ENCODE peak calls at places on chromosomes 2 and 18, in eight cellular contexts. R is IMR-90, S is OCI-LY7, F is heart right ventricle, N is AG04449, Q is glutamatergic neuron, T is BJ, E is Peyer's patch. Z is an unnamed sample.

GRCh38 chr18:717003-717402 is 4.6 kb upstream of the ENOSF1 start:
- DNase-seq in R (no peak), S (no peak), F (no peak), N (no peak), Q (no peak), T (no peak), E (no peak), Z (no peak)

GRCh38 chr2:216319771-216320170 is 52.5 kb downstream of the MARCHF4 start:
- DNase-seq in R (peak), S (no peak), F (no peak), N (no peak), Q (no peak), T (no peak), E (no peak), Z (no peak)

GRCh38 chr2:146721486-146721885 is 1123.3 kb upstream of the ACVR2A start:
- DNase-seq in R (no peak), S (no peak), F (no peak), N (no peak), Q (no peak), T (no peak), E (no peak), Z (no peak)

GRCh38 chr2:221572821-221573429 is 821 bp upstream of the EPHA4 start:
- DNase-seq in R (peak), S (no peak), F (peak), N (no peak), Q (no peak), T (no peak), E (peak), Z (no peak)

GRCh38 chr18:26017929-26018328 is 72.5 kb downstream of the SS18 start:
- DNase-seq in R (no peak), S (no peak), F (no peak), N (no peak), Q (no peak), T (no peak), E (no peak), Z (no peak)

GRCh38 chr2:108124733-108125132 is 115.0 kb upstream of the SULT1C3 start:
- DNase-seq in R (no peak), S (no peak), F (no peak), N (no peak), Q (no peak), T (no peak), E (peak), Z (no peak)

GRCh38 chr2:156191547-156191946 is 141.0 kb downstream of the NR4A2 start:
- DNase-seq in R (no peak), S (no peak), F (no peak), N (no peak), Q (no peak), T (no peak), E (no peak), Z (no peak)

GRCh38 chr2:182824759-182825143 is 41.7 kb downstream of the FRZB start:
- DNase-seq in R (no peak), S (no peak), F (no peak), N (no peak), Q (no peak), T (no peak), E (no peak), Z (no peak)

GRCh38 chr2:212424090-212424489 is 114.5 kb downstream of the ERBB4 start:
- DNase-seq in R (no peak), S (no peak), F (no peak), N (no peak), Q (no peak), T (no peak), E (no peak), Z (no peak)

GRCh38 chr18:13558132-13558531 is 168.2 kb downstream of the FAM210A start:
- DNase-seq in R (peak), S (peak), F (peak), N (no peak), Q (peak), T (no peak), E (peak), Z (peak)

GRCh38 chr2:80050246-80050645 is 254.3 kb downstream of the LRRTM1 start:
- DNase-seq in R (peak), S (no peak), F (no peak), N (no peak), Q (no peak), T (no peak), E (no peak), Z (no peak)

GRCh38 chr2:694174-694573 is 17.0 kb upstream of the TMEM18 start:
- DNase-seq in R (peak), S (no peak), F (no peak), N (no peak), Q (no peak), T (no peak), E (no peak), Z (no peak)

GRCh38 chr2:9703701-9704221 is 73.0 kb upstream of the YWHAQ start:
- DNase-seq in R (peak), S (no peak), F (no peak), N (peak), Q (no peak), T (peak), E (peak), Z (no peak)

GRCh38 chr2:47388888-47389287 is 14.1 kb upstream of the MSH2 start:
- DNase-seq in R (no peak), S (no peak), F (no peak), N (no peak), Q (no peak), T (no peak), E (no peak), Z (no peak)

GRCh38 chr2:179412116-179412515 is 147.5 kb upstream of the SESTD1 start:
- DNase-seq in R (peak), S (no peak), F (no peak), N (no peak), Q (no peak), T (no peak), E (no peak), Z (no peak)

GRCh38 chr18:5914971-5915370 is 19.6 kb upstream of the TMEM200C start:
- DNase-seq in R (no peak), S (no peak), F (no peak), N (no peak), Q (no peak), T (no peak), E (no peak), Z (no peak)

GRCh38 chr2:204825681-204826080 is 280.4 kb downstream of the PARD3B start:
- DNase-seq in R (no peak), S (no peak), F (no peak), N (no peak), Q (no peak), T (no peak), E (no peak), Z (no peak)

GRCh38 chr2:85131116-85131515 is 2.1 kb upstream of the TCF7L1 start:
- DNase-seq in R (peak), S (peak), F (no peak), N (no peak), Q (peak), T (no peak), E (no peak), Z (peak)

GRCh38 chr2:219737270-219737691 is 109.9 kb downstream of the SLC4A3 start:
- DNase-seq in R (peak), S (no peak), F (peak), N (no peak), Q (peak), T (no peak), E (no peak), Z (peak)

DNA sequence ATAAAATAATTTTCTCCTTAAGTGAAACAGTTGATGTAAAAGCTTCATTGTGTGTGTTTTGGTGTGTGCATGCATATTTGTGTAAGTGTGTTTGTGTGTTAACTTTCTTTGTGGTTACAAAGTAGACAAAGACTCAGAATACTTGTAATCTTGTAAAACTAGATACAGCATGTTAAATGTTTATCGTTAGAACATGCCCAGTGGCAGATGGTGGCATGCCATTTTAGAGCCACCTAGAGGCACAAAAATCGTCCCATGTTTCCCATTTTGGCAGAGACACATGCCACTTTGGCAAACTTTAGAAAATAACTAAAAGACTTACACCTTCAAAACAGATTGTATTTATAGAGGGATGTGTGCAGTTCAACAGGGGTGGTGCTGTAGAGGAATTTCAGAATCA is 224.1 kb downstream of the LRP1B start:
- DNase-seq in R (no peak), S (no peak), F (no peak), N (no peak), Q (no peak), T (no peak), E (no peak), Z (no peak)
- TF ChIP-seq CTCF in R (no peak), S (no peak), F (no peak), N (no peak), Q (no peak), T (no peak), E (no peak), Z (no peak)

GRCh38 chr2:231359484-231359883 is 36.0 kb upstream of the B3GNT7 start:
- DNase-seq in R (no peak), S (no peak), F (no peak), N (no peak), Q (no peak), T (no peak), E (no peak), Z (no peak)

GRCh38 chr2:231359948-231360347 is 35.6 kb upstream of the B3GNT7 start:
- DNase-seq in R (no peak), S (no peak), F (no peak), N (no peak), Q (peak), T (no peak), E (no peak), Z (no peak)

GRCh38 chr2:231361701-231362588 is 33.6 kb upstream of the B3GNT7 start:
- DNase-seq in R (no peak), S (peak), F (no peak), N (no peak), Q (no peak), T (no peak), E (peak), Z (no peak)

GRCh38 chr2:231360881-231361294 is 34.6 kb upstream of the B3GNT7 start:
- DNase-seq in R (no peak), S (no peak), F (no peak), N (no peak), Q (no peak), T (no peak), E (peak), Z (no peak)

GRCh38 chr2:231360401-231360800 is 35.1 kb upstream of the B3GNT7 start:
- DNase-seq in R (no peak), S (peak), F (no peak), N (no peak), Q (no peak), T (no peak), E (no peak), Z (no peak)
- TF ChIP-seq CTCF in R (no peak), S (peak), F (no peak), N (no peak), Q (no peak), T (no peak), E (no peak), Z (no peak)

GRCh38 chr2:43075054-43075593 is 151.3 kb downstream of the ZFP36L2 start:
- DNase-seq in R (peak), S (no peak), F (peak), N (peak), Q (no peak), T (peak), E (peak), Z (no peak)
- TF ChIP-seq CTCF in R (peak), S (no peak), F (no peak), N (peak), Q (no peak), T (peak), E (no peak), Z (no peak)

DNA sequence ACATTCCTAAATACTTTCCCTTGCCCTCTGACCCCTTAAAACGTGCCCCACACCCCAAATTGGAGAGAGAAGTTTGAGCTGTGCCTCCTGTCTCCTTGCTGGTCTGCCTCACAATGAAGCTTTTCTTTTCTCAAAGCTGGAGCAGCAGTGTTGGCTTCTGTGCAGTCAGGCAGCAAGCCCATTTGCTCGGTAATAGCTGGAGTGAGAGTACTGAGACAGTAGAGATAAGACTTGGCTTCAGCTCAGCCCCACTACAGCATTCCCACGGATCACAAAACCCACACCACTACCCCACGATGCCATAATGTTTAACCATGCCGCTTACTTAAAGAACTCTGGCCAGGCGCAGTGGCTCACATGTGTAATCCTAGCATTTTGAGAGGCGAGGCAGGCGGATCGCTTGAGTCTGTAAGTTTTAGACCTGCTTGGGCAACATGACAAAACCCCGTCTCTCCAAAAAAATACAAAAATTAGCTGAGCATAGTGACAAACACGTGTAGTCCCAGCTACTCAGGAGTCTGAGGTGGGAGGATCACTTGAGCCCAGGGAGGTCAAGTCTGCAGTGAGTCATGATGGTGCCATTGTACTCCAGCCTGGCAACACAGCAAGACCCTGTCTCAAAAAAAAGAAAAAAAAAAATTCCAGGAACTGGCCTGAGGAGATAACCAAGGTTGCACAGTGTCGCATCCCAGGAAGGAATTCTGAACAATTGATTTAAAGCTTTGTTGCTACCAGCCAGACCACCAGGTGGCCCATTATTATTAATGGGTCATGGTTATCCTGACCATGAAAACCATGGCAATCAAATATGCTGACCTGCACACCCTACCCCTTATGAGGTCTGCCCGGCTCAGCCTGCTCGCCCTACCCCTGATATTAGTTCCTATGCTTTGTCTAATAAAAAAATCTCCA is 73.3 kb downstream of the NCAPH start:
- DNase-seq in R (peak), S (peak), F (peak), N (no peak), Q (no peak), T (no peak), E (no peak), Z (no peak)
- TF ChIP-seq CTCF in R (no peak), S (peak), F (no peak), N (no peak), Q (peak), T (no peak), E (no peak), Z (no peak)

DNA sequence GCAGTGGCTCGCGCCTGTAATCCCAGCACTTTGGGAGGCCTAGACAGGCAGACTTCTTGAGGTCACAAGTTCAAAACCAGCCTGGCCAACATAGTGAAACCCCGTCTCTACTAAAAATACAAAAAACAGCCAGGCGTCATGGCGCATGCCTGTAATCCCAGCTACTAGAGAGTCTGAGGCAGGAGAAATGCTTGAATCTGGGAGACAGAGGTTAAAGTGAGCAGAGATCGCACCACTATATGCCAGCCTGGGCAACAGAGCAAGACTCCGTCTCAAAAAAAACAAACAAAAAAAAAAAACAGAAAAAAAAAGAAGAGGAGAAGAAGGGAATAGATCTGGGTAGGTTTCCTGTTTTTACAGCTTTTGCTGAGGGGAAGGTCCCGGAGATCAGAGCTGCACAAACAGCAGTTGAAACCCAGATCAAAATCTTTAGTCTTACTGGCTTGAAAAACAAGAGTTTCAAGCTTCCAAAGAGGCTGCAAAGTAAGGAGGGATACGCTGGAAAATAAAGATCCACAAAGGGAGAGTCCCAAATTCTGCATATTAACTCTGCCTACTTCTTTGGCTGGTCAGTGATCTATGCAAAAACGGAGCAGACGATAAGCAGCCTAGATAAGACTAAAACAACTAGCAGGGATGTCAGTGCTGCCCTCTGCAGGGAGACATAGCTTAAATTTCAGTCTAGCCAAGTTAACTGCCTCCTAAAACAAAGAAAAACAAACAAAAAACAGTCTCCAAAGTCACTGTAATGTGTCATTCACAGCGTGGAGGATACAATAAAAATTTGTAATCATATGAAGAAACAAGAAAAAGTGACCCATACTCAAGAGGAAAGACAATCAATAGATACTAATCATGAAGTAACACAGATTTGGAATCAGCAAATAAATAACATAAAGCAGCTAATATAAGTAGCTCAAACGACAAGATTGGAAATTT is 74.1 kb downstream of the TLK1 start:
- DNase-seq in R (peak), S (peak), F (no peak), N (no peak), Q (peak), T (peak), E (peak), Z (peak)
- TF ChIP-seq CTCF in R (peak), S (peak), F (peak), N (peak), Q (peak), T (peak), E (peak), Z (peak)

GRCh38 chr2:53821810-53822209 is 35.0 kb downstream of the ERLEC1 start:
- DNase-seq in R (no peak), S (no peak), F (no peak), N (no peak), Q (no peak), T (no peak), E (no peak), Z (peak)

GRCh38 chr2:53818854-53819435 is 32.1 kb downstream of the ERLEC1 start:
- DNase-seq in R (no peak), S (no peak), F (no peak), N (no peak), Q (no peak), T (no peak), E (no peak), Z (no peak)

GRCh38 chr2:53820711-53821110 is 33.9 kb downstream of the ERLEC1 start:
- DNase-seq in R (peak), S (no peak), F (no peak), N (no peak), Q (no peak), T (no peak), E (no peak), Z (no peak)

GRCh38 chr2:53820038-53820437 is 33.2 kb downstream of the ERLEC1 start:
- DNase-seq in R (no peak), S (no peak), F (no peak), N (no peak), Q (no peak), T (no peak), E (no peak), Z (no peak)

GRCh38 chr2:53819627-53820026 is 32.8 kb downstream of the ERLEC1 start:
- DNase-seq in R (no peak), S (no peak), F (no peak), N (no peak), Q (no peak), T (no peak), E (no peak), Z (no peak)
- TF ChIP-seq CTCF in R (no peak), S (no peak), F (no peak), N (no peak), Q (no peak), T (no peak), E (no peak), Z (no peak)

Z was measured in nephron progenitor cell.